ENCODE peak calls at places on chromosomes 13 and 19, in six cellular contexts. Q is fibroblast of lung; O is IMR-90; B is CD4-positive, alpha-beta memory T cell; F is lower lobe of right lung; J is heart right ventricle. D is an unnamed sample. For H3K27me3, the result is how much of the 10 kb centered on the place peaks cover.

GRCh38 chr13:33509642-33510229 is 224.2 kb upstream of the STARD13 start:
- DNase-seq in Q (peak), B (no peak), O (no peak), J (peak), F (no peak), D (no peak)

GRCh38 chr19:45767881-45768643 is 990 bp downstream of the SIX5 start:
- DNase-seq in J (peak), F (peak), Q (peak), O (peak), B (no peak), D (no peak)

GRCh38 chr13:34107814-34108213 is 289.9 kb downstream of the RFC3 start:
- DNase-seq in F (no peak), B (no peak), O (no peak), J (no peak), Q (peak), D (no peak)

GRCh38 chr13:28181413-28181812 is 43.1 kb downstream of the PAN3 start:
- DNase-seq in J (no peak), B (no peak), O (peak), Q (peak), F (no peak), D (no peak)

GRCh38 chr19:48543121-48543710 is 8.8 kb upstream of the SULT2B1 start:
- DNase-seq in F (peak), B (no peak), O (peak), Q (peak), J (no peak), D (no peak)

GRCh38 chr13:110893571-110893970 is 21.3 kb downstream of the ANKRD10 start:
- DNase-seq in O (no peak), F (no peak), B (no peak), J (no peak), Q (no peak), D (no peak)

GRCh38 chr13:29359181-29359580 is 236.3 kb downstream of the SLC7A1 start:
- DNase-seq in F (no peak), B (no peak), Q (no peak), J (no peak), O (no peak), D (no peak)

GRCh38 chr19:49064029-49064629 is 489 bp downstream of the NTF4 start:
- DNase-seq in O (no peak), Q (no peak), F (peak), B (no peak), J (no peak), D (no peak)

GRCh38 chr13:111371211-111371610 is 50.8 kb downstream of the TEX29 start:
- DNase-seq in F (no peak), O (peak), B (no peak), Q (no peak), J (no peak), D (no peak)

GRCh38 chr19:10122066-10122465 is 2.4 kb upstream of the EIF3G start:
- DNase-seq in J (no peak), F (no peak), B (no peak), O (peak), Q (peak), D (no peak)

GRCh38 chr13:96223231-96223630 is 133.3 kb downstream of the HS6ST3 start:
- DNase-seq in O (no peak), B (no peak), F (no peak), J (peak), Q (no peak), D (no peak)

GRCh38 chr19:37930416-37930815 is 23.4 kb downstream of the SIPA1L3 start:
- DNase-seq in F (peak), J (no peak), B (no peak), Q (peak), O (no peak), D (no peak)

GRCh38 chr19:7921955-7922840 is 2.1 kb downstream of the SNAPC2 start:
- DNase-seq in B (no peak), Q (no peak), F (peak), O (no peak), J (no peak), D (no peak)

GRCh38 chr19:13803038-13803437 is 7.8 kb downstream of the ZSWIM4 start:
- DNase-seq in B (no peak), O (no peak), Q (no peak), J (no peak), F (peak), D (no peak)

GRCh38 chr19:34253711-34254551 is 423 bp upstream of the GARRE1 start:
- DNase-seq in Q (peak), B (peak), F (peak), O (peak), J (peak), D (peak)

GRCh38 chr13:21328836-21329477 is 130.1 kb downstream of the ZDHHC20 start:
- DNase-seq in J (no peak), B (no peak), O (no peak), F (no peak), Q (no peak), D (no peak)

GRCh38 chr13:70849267-70849666 is 741.0 kb upstream of the KLHL1 start:
- DNase-seq in B (no peak), F (no peak), O (no peak), J (no peak), Q (no peak), D (no peak)

GRCh38 chr13:75717525-75717924 is 81.4 kb downstream of the LMO7 start:
- DNase-seq in O (no peak), F (no peak), B (no peak), J (no peak), Q (no peak), D (no peak)

GRCh38 chr13:25977216-25977615 is 74.6 kb downstream of the SHISA2 start:
- DNase-seq in Q (peak), F (no peak), J (no peak), B (no peak), O (no peak), D (no peak)

GRCh38 chr13:92487238-92487637 is 739.4 kb upstream of the GPC6 start:
- DNase-seq in O (no peak), Q (no peak), B (no peak), J (no peak), F (no peak), D (no peak)

GRCh38 chr19:3743486-3743885 is 18.0 kb downstream of the APBA3 start:
- DNase-seq in F (no peak), J (no peak), B (no peak), O (no peak), Q (no peak), D (no peak)

GRCh38 chr13:99528547-99528946 is 27.3 kb downstream of the TM9SF2 start:
- DNase-seq in B (peak), Q (no peak), O (no peak), J (no peak), F (no peak), D (peak)

GRCh38 chr19:30498707-30499106 is 126.5 kb downstream of the ZNF536 start:
- DNase-seq in F (no peak), J (no peak), B (no peak), O (no peak), Q (no peak), D (no peak)

GRCh38 chr13:62320129-62320724 is 904.6 kb upstream of the PCDH20 start:
- DNase-seq in O (peak), Q (peak), J (no peak), B (no peak), F (no peak), D (no peak)

GRCh38 chr19:34171539-34171876 is 796 bp upstream of the LSM14A start:
- DNase-seq in Q (peak), J (no peak), B (no peak), O (peak), F (no peak), D (no peak)

GRCh38 chr13:23059173-23059572 is 121.6 kb upstream of the SGCG start:
- DNase-seq in Q (no peak), F (no peak), O (no peak), J (no peak), B (no peak), D (no peak)

GRCh38 chr13:40063278-40063698 is 407.8 kb downstream of the COG6 start:
- DNase-seq in Q (peak), B (no peak), O (no peak), F (no peak), J (no peak), D (no peak)

GRCh38 chr19:23382955-23383354 is 12.3 kb downstream of the ZNF91 start:
- DNase-seq in Q (no peak), B (no peak), O (no peak), J (no peak), F (no peak), D (no peak)

GRCh38 chr13:26743971-26744370 is 16.6 kb downstream of the GPR12 start:
- DNase-seq in Q (no peak), F (no peak), B (no peak), O (no peak), J (no peak), D (no peak)

GRCh38 chr13:27970382-27971235 is 1.5 kb upstream of the CDX2 start:
- DNase-seq in F (no peak), J (no peak), Q (no peak), B (no peak), O (no peak), D (no peak)

GRCh38 chr19:4972509-4973230 is 3.8 kb downstream of the KDM4B start:
- DNase-seq in F (no peak), B (no peak), J (no peak), Q (peak), O (peak), D (no peak)

GRCh38 chr19:21463449-21464105 is 41.8 kb upstream of the ZNF429 start:
- DNase-seq in F (peak), Q (peak), B (peak), O (no peak), J (peak), D (no peak)

GRCh38 chr19:44796701-44797115 is 12.2 kb upstream of the BCAM start:
- DNase-seq in B (no peak), Q (peak), F (no peak), O (peak), J (peak), D (no peak)

GRCh38 chr19:2491130-2491801 is 15.3 kb downstream of the GADD45B start:
- DNase-seq in B (no peak), Q (peak), O (peak), F (peak), J (no peak), D (no peak)

GRCh38 chr19:4197625-4198466 is 15.4 kb downstream of the ANKRD24 start:
- DNase-seq in B (no peak), O (no peak), Q (peak), J (no peak), F (no peak), D (no peak)

GRCh38 chr13:41962994-41963393 is 2.1 kb upstream of the VWA8 start:
- DNase-seq in O (peak), B (no peak), F (no peak), J (no peak), Q (no peak), D (no peak)

GRCh38 chr13:25709088-25709487 is 337.3 kb downstream of the ATP8A2 start:
- DNase-seq in Q (no peak), J (no peak), O (no peak), B (no peak), F (no peak), D (no peak)

GRCh38 chr19:58409010-58409790 is 751 bp downstream of the ZNF584 start:
- DNase-seq in O (peak), J (peak), B (no peak), Q (no peak), F (no peak), D (no peak)

GRCh38 chr13:36530050-36530789 is 97.9 kb downstream of the CCNA1 start:
- DNase-seq in J (no peak), O (no peak), F (peak), Q (peak), B (no peak), D (no peak)

GRCh38 chr19:6138511-6138910 is 3.0 kb downstream of the ACSBG2 start:
- DNase-seq in J (no peak), F (no peak), O (no peak), B (no peak), Q (no peak), D (no peak)

DNA sequence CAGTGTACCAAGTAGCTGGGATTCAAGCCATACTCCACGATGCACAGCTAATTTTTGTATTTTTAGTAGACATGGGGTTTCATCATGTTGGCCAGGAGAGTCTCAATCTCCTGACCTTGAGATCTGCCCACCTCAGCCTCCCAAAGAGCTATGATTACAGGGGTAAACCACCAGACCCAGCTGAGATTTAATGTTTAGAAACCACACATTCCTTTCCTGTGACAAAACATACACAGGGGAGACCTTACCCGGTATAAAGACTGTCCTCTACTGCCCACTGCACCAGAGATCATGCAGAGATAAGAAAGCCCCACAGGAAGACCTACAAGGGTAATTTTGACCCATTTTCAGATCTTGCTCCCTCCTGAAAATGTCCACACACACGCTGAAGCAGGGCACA is 22.8 kb upstream of the ZNF83 start:
- DNase-seq in B (no peak), J (no peak), O (peak), F (no peak), Q (peak), D (no peak)
- H3K27ac ChIP-seq in B (no peak), J (no peak), O (no peak), F (no peak), Q (no peak), D (no peak)

DNA sequence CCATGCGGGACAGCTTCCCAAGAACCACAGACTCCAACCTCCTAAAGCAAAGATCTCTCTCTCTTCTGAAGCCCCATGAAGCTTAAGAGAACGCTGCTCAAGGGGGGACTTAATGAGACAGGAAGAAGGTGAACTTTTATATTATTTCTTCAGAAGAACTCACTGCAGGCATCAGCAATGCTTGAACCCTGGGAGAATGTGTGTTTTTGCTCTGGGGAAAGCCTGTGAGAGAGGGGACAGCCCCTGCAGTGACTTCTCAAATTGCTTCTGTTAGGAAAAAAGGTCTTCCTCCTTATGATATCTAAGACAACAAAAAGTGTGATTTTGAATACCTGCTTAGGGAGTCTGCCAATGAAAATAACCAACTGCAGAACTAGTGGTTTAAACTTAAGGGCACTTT is 23.0 kb downstream of the GJA3 start:
- DNase-seq in J (no peak), Q (no peak), O (no peak), F (no peak), B (no peak), D (no peak)
- H3K27me3 ChIP-seq in J (under half), Q (under half), O (under half), F (half or more), B (under half), D (under half)

DNA sequence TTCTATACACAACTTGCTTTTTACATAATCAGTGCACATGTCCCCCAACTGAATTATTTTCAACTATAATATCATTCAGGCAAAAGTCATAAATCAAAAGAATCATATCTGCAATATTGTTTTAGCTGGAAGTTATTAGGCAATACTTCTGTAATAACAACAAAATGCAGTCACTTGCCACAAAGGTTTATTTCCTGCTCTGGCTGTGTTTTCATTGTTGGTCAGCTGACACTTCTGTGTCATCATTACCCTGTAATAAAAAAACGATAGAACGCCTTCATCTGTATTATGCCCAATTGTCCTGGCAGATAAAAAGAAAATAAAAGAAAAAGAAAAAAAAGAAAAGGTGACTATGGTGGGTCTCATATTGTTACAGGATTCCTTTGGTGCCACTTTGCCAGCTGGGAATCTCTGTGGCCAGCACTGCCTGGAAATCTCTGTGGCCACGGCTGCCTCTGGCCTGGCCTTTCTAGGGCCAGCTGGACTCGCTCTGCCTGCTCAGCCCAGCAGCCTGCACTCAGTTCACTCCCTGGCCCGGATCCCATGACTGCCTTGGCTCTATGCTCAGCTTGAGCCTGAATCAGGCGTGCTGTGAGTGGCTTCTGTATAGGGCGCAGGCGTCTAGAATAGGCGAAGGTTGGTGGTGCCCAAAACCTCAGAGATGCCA is 1227.3 kb downstream of the SLITRK1 start:
- DNase-seq in O (peak), B (no peak), Q (peak), J (peak), F (peak), D (no peak)
- H3K27ac ChIP-seq in O (peak), B (no peak), Q (peak), J (no peak), F (no peak), D (no peak)

GRCh38 chr19:39500543-39500942 is 1.8 kb downstream of the DLL3 start:
- DNase-seq in O (no peak), F (no peak), J (no peak), B (no peak), Q (no peak), D (no peak)

GRCh38 chr19:39499932-39500331 is 1.2 kb downstream of the DLL3 start:
- DNase-seq in O (no peak), Q (no peak), B (no peak), J (no peak), F (no peak), D (no peak)

GRCh38 chr19:39501340-39501739 is 2.6 kb downstream of the DLL3 start:
- DNase-seq in J (no peak), Q (no peak), F (no peak), O (no peak), B (no peak), D (no peak)

GRCh38 chr19:39499082-39499642 is 415 bp downstream of the DLL3 start:
- DNase-seq in F (no peak), J (no peak), Q (peak), O (no peak), B (no peak), D (no peak)

DNA sequence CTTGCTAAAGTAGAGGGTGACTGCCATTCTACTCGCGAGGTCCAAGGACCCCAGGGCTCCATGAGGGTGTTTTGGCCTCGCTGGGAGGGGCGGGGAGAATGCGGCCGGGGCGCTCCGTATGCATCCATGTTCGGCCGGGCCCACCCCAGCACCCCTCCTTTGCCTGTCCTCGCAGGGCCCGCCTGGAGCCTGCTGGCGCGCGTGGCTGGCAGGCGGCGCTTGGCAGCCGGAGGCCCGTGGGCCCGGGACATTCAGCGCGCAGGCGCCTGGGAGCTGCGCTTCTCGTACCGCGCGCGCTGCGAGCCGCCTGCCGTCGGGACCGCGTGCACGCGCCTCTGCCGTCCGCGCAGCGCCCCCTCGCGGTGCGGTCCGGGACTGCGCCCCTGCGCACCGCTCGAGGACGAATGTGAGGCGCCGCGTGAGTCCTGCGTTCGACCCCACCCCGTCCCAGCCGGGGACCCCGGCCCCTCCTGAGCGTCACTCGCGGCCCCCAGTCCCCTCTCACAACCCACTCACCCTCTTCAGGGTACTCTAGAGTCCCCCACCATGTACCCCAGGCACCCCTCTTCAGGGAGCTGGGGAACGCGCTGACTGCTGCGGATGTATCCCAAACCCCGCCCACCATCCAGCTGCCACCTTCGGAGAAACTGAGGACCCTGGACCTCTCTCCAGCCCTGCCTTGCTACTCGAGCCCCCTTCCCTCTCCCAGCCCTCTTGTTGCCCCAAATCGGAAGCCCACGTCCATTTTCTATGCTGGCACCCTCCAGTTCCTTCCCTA is 4.1 kb downstream of the DLL3 start:
- DNase-seq in O (peak), B (peak), Q (peak), F (peak), J (peak), D (peak)
- H3K27me3 ChIP-seq in O (under half), B (under half), Q (under half), F (half or more), J (half or more), D (half or more)

DNA sequence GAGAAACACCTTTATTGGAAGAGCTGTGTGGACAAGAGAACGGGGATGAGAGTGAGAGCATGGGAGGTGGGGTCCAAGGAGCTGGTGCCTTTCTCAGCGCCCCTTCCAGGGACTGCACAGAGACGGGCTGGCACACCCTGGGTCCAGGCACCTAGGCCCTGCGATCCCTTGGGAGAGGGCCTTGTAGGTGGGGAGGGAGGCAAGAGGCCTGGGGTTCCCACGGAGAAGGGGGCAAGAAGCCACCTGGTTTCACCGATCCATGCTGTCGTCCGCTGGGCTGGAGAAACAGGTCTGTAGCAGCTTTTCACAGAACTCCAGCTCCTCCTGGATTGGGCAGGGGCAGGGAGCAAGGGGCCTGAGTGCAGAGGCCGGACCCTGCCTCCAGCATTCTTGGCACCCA is 3.5 kb upstream of the PPP6R1 start:
- DNase-seq in B (no peak), F (no peak), J (no peak), Q (no peak), O (no peak), D (no peak)
- H3K27ac ChIP-seq in B (no peak), F (no peak), J (no peak), Q (no peak), O (no peak), D (no peak)

GRCh38 chr19:50696065-50696425 is 23.6 kb downstream of the SHANK1 start:
- DNase-seq in O (no peak), F (no peak), Q (no peak), B (no peak), J (no peak), D (no peak)

GRCh38 chr19:50697414-50698124 is 22.0 kb downstream of the SHANK1 start:
- DNase-seq in Q (no peak), B (no peak), J (no peak), O (no peak), F (no peak), D (no peak)

GRCh38 chr19:50693064-50693975 is 26.3 kb downstream of the SHANK1 start:
- DNase-seq in Q (no peak), F (no peak), J (no peak), O (no peak), B (no peak), D (no peak)

GRCh38 chr19:50694815-50695145 is 24.8 kb downstream of the SHANK1 start:
- DNase-seq in J (no peak), F (no peak), Q (no peak), O (no peak), B (no peak), D (no peak)

GRCh38 chr19:50695251-50696064 is 24.1 kb downstream of the SHANK1 start:
- DNase-seq in O (no peak), J (no peak), Q (no peak), F (no peak), B (no peak), D (no peak)
- H3K27me3 ChIP-seq in O (under half), J (half or more), Q (under half), F (half or more), B (under half), D (half or more)